ENCODE peak calls at places on chromosome 2, in four cellular contexts. One of them, this sample, is unnamed. For H3K4me1, the result is how much of the 10 kb centered on the place peaks cover.

GRCh38 chr2:42879116-42879705 is 86.8 kb upstream of the HAAO start:
- DNase-seq in neural progenitor cell: no peak
- DNase-seq in mammary epithelial cell: no peak
- DNase-seq in fibroblast of lung: no peak
- DNase-seq in this sample: no peak

GRCh38 chr2:105412584-105412983 is 13.7 kb upstream of the FHL2 start:
- DNase-seq in fibroblast of lung: no peak
- DNase-seq in neural progenitor cell: no peak
- DNase-seq in mammary epithelial cell: no peak
- DNase-seq in this sample: no peak

GRCh38 chr2:172726172-172726735 is 9.4 kb upstream of the RAPGEF4 start:
- DNase-seq in mammary epithelial cell: no peak
- DNase-seq in neural progenitor cell: no peak
- DNase-seq in fibroblast of lung: peak
- DNase-seq in this sample: no peak

GRCh38 chr2:110773470-110773921 is 41.1 kb downstream of the ACOXL start:
- DNase-seq in mammary epithelial cell: no peak
- DNase-seq in neural progenitor cell: no peak
- DNase-seq in fibroblast of lung: peak
- DNase-seq in this sample: no peak

GRCh38 chr2:109322111-109322510 is 193.1 kb downstream of the SH3RF3 start:
- DNase-seq in neural progenitor cell: no peak
- DNase-seq in mammary epithelial cell: peak
- DNase-seq in fibroblast of lung: peak
- DNase-seq in this sample: no peak

GRCh38 chr2:105087273-105087672 is 49.4 kb downstream of the MRPS9 start:
- DNase-seq in mammary epithelial cell: no peak
- DNase-seq in neural progenitor cell: no peak
- DNase-seq in fibroblast of lung: no peak
- DNase-seq in this sample: no peak

GRCh38 chr2:241248897-241249296 is 60.4 kb downstream of the ANO7 start:
- DNase-seq in fibroblast of lung: no peak
- DNase-seq in neural progenitor cell: no peak
- DNase-seq in mammary epithelial cell: no peak
- DNase-seq in this sample: no peak

GRCh38 chr2:122210898-122211605 is 455.6 kb downstream of the TSN start:
- DNase-seq in mammary epithelial cell: no peak
- DNase-seq in neural progenitor cell: no peak
- DNase-seq in fibroblast of lung: no peak
- DNase-seq in this sample: no peak

GRCh38 chr2:45342-46130 is 769 bp downstream of the FAM110C start:
- DNase-seq in neural progenitor cell: peak
- DNase-seq in mammary epithelial cell: peak
- DNase-seq in fibroblast of lung: no peak
- DNase-seq in this sample: no peak

GRCh38 chr2:227267406-227268115 is 57.5 kb upstream of the MFF start:
- DNase-seq in neural progenitor cell: no peak
- DNase-seq in fibroblast of lung: peak
- DNase-seq in mammary epithelial cell: peak
- DNase-seq in this sample: no peak

GRCh38 chr2:175964195-175964594 is 37.9 kb downstream of the LNPK start:
- DNase-seq in fibroblast of lung: no peak
- DNase-seq in mammary epithelial cell: no peak
- DNase-seq in neural progenitor cell: no peak
- DNase-seq in this sample: no peak

DNA sequence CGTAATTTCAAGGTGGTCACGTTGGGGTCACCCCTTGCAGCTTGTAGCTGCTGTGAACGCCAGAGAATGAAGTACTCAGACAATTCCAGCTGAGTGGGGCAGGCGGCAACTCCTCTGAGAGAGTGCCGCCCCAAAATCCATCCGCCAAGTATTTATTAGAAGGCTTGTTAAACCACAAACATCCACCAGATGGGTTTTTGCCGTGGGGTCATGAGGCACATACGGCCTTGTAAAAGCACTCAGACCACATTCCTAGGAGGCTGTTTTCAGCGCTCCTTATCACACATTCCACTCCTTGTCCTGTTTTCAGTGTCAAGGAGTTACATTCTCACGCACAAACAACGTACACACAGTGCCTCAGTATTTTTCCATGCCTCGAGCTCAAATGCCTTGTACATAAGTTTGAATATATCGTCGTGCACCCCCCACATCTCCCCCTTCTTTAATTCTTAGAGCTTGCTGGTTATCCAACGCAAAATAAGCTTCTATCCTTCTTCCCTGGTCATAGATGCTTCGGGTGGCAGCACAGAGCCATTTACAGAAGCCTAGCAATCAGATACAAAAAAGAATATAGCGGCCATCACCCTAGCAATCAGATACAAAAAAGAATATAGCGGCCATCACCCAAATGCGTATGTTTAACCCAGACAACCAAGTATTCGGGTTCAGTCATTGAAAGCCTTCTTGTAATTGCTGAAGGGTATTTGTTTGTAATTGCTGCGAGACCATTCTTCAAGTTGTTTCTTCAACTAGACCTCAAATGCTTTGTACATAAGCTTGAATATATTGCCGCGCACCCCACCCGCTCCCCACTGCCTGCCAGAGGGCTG is 7.3 kb downstream of the ALPP start:
- DNase-seq in neural progenitor cell: peak
- DNase-seq in fibroblast of lung: peak
- DNase-seq in mammary epithelial cell: peak
- DNase-seq in this sample: no peak
- TF ChIP-seq EZH2 in neural progenitor cell: no peak
- TF ChIP-seq EZH2 in fibroblast of lung: no peak
- TF ChIP-seq EZH2 in mammary epithelial cell: no peak
- TF ChIP-seq EZH2 in this sample: no peak

GRCh38 chr2:54955674-54956391 is 94.4 kb downstream of the RTN4 start:
- DNase-seq in fibroblast of lung: no peak
- DNase-seq in neural progenitor cell: no peak
- DNase-seq in mammary epithelial cell: no peak
- DNase-seq in this sample: no peak
- H3K9ac ChIP-seq in fibroblast of lung: no peak
- H3K9ac ChIP-seq in neural progenitor cell: no peak
- H3K9ac ChIP-seq in mammary epithelial cell: no peak
- H3K9ac ChIP-seq in this sample: no peak

DNA sequence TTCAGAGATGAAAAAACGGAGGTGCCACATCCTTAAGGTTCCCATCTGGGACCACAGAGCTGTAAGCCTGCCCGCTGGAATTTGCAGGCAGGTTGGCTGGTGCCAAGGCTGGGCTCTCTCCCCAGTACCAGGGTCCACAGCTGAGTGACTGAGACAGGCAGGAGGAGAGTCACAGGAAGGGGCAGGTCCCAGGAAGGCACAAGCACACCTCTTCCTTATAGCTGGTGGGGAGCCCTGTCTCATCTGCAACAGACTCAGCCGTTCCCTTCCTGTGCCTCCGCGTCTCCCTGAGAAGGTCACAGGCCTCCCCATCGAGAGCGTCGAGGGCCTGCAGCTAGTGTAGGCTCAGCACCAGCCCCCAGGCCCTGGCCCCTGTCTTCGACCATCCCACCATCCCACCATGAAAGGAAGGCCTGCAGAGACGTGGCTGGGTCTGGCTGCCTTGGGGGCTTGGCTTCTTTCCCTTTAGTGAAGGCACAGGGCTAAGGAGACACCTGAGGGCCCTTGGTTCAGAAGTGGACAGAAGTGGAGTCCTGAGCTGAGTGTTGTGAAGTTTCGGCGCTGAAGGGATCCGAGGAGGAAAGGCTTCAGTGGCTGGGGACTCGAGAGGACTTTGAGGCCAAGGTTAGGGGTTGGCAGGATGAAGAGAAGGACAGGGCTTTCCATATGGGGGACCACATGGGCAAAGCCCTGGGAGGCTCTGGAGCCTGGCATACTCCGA is 26.8 kb downstream of the GLI2 start:
- DNase-seq in mammary epithelial cell: no peak
- DNase-seq in fibroblast of lung: no peak
- DNase-seq in neural progenitor cell: no peak
- DNase-seq in this sample: no peak
- H3K4me1 ChIP-seq in mammary epithelial cell: under half
- H3K4me1 ChIP-seq in fibroblast of lung: under half
- H3K4me1 ChIP-seq in neural progenitor cell: half or more
- H3K4me1 ChIP-seq in this sample: under half

GRCh38 chr2:74093840-74094239 is 53.9 kb downstream of the BOLA3 start:
- DNase-seq in fibroblast of lung: no peak
- DNase-seq in mammary epithelial cell: no peak
- DNase-seq in neural progenitor cell: no peak
- DNase-seq in this sample: no peak

GRCh38 chr2:74093426-74093825 is 54.3 kb downstream of the BOLA3 start:
- DNase-seq in fibroblast of lung: no peak
- DNase-seq in mammary epithelial cell: no peak
- DNase-seq in neural progenitor cell: no peak
- DNase-seq in this sample: no peak

GRCh38 chr2:74094291-74094690 is 53.4 kb downstream of the BOLA3 start:
- DNase-seq in mammary epithelial cell: no peak
- DNase-seq in neural progenitor cell: no peak
- DNase-seq in fibroblast of lung: no peak
- DNase-seq in this sample: no peak

GRCh38 chr2:74095629-74096028 is 52.1 kb downstream of the BOLA3 start:
- DNase-seq in neural progenitor cell: no peak
- DNase-seq in mammary epithelial cell: no peak
- DNase-seq in fibroblast of lung: no peak
- DNase-seq in this sample: no peak

GRCh38 chr2:74096061-74096460 is 51.7 kb downstream of the BOLA3 start:
- DNase-seq in neural progenitor cell: no peak
- DNase-seq in fibroblast of lung: no peak
- DNase-seq in mammary epithelial cell: no peak
- DNase-seq in this sample: no peak
- TF ChIP-seq EZH2 in neural progenitor cell: no peak
- TF ChIP-seq EZH2 in fibroblast of lung: no peak
- TF ChIP-seq EZH2 in mammary epithelial cell: no peak
- TF ChIP-seq EZH2 in this sample: no peak

GRCh38 chr2:143533846-143534245 is 404.6 kb downstream of the ARHGAP15 start:
- DNase-seq in mammary epithelial cell: no peak
- DNase-seq in fibroblast of lung: no peak
- DNase-seq in neural progenitor cell: peak
- DNase-seq in this sample: no peak
- H3K9ac ChIP-seq in mammary epithelial cell: no peak
- H3K9ac ChIP-seq in fibroblast of lung: no peak
- H3K9ac ChIP-seq in neural progenitor cell: no peak
- H3K9ac ChIP-seq in this sample: no peak

DNA sequence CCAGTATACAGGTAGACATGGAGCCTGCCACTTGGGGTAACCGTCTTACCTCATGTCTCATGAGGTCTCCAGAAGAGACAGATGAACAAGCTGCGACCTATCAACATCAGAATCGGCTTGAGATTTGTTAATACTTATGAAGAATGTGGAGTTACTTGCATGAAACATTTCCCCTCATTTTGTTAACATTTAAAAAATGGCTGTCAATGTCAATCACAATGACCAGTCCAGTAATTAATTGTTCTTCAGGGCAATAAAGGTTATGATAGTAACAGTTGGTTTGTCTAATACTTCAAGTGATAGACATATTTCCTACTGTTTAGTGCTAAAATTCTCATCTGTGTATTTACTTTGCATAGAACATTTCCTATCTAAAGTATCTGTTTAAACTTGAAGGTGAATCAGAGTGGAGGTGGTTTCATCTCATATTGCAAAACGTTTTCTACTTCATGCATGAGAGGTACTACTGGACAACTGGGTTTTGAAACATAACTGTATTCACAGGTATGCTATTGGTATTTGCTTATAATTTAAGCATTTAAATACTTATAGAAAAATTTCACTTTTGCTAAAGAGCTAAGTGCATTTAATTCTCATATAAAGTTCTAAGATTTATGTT is 15.1 kb downstream of the SERTAD2 start:
- DNase-seq in fibroblast of lung: no peak
- DNase-seq in mammary epithelial cell: peak
- DNase-seq in neural progenitor cell: no peak
- DNase-seq in this sample: no peak
- H3K4me1 ChIP-seq in fibroblast of lung: under half
- H3K4me1 ChIP-seq in mammary epithelial cell: half or more
- H3K4me1 ChIP-seq in neural progenitor cell: half or more
- H3K4me1 ChIP-seq in this sample: under half